ENCODE peak calls at places on chromosomes 3 and 15, in ten cellular contexts. Y, K, D, L, X, M, E, I, S and V are unnamed samples.

GRCh38 chr3:56702487-56703315 is 19.6 kb upstream of the TASOR start:
- DNase-seq in K (peak; percentile 63), X (peak; percentile 34), E (no peak), Y (peak; percentile 56), L (no peak), I (peak; percentile 86), S (no peak), M (peak; percentile 61), D (peak; percentile 64), V (peak; percentile 70)

GRCh38 chr15:44066211-44066827 is 128.8 kb downstream of the FRMD5 start:
- DNase-seq in L (no peak), M (peak; percentile 64), E (no peak), Y (peak; percentile 87), K (peak; percentile 40), I (peak; percentile 87), D (peak; percentile 75), X (no peak), S (no peak), V (peak; percentile 65)

GRCh38 chr15:81157195-81157938 is 23.3 kb downstream of the CFAP161 start:
- DNase-seq in L (no peak), I (no peak), M (no peak), D (no peak), K (no peak), E (no peak), Y (no peak), S (peak; percentile 39), X (no peak), V (no peak)

GRCh38 chr15:59232476-59232875 is 25.8 kb downstream of the LDHAL6B start:
- DNase-seq in E (no peak), K (peak; percentile 96), L (no peak), Y (no peak), S (no peak), I (peak; percentile 77), D (no peak), M (no peak), X (no peak), V (no peak)

GRCh38 chr3:192188218-192188835 is 539.0 kb downstream of the FGF12 start:
- DNase-seq in M (peak; percentile 60), I (peak; percentile 67), E (no peak), X (no peak), Y (peak; percentile 88), K (peak; percentile 34), D (peak; percentile 51), S (peak; percentile 39), L (no peak), V (no peak)

GRCh38 chr3:133988631-133989161 is 41.0 kb downstream of the SLCO2A1 start:
- DNase-seq in X (no peak), I (no peak), Y (peak; percentile 82), L (no peak), S (no peak), E (no peak), K (no peak), D (no peak), M (no peak), V (no peak)

GRCh38 chr3:194267744-194268658 is 83.1 kb downstream of the CPN2 start:
- DNase-seq in D (no peak), Y (peak; percentile 44), M (no peak), S (peak; percentile 87), L (peak; percentile 70), K (peak; percentile 79), I (peak; percentile 95), X (peak; percentile 64), E (peak; percentile 79), V (peak; percentile 57)

GRCh38 chr15:83118291-83118827 is 10.9 kb downstream of the TM6SF1 start:
- DNase-seq in Y (no peak), M (no peak), K (no peak), D (no peak), L (no peak), S (no peak), E (no peak), I (no peak), X (no peak), V (no peak)

GRCh38 chr3:99126291-99126690 is 224.8 kb upstream of the DCBLD2 start:
- DNase-seq in E (no peak), I (peak; percentile 72), X (no peak), D (no peak), S (no peak), M (no peak), Y (no peak), K (peak; percentile 46), L (no peak), V (no peak)

GRCh38 chr3:61565569-61565968 is 4.2 kb downstream of the PTPRG start:
- DNase-seq in X (no peak), L (no peak), I (no peak), S (no peak), E (no peak), M (no peak), Y (no peak), K (peak; percentile 58), D (no peak), V (no peak)

GRCh38 chr3:11118181-11118682 is 36.1 kb upstream of the HRH1 start:
- DNase-seq in E (no peak), Y (no peak), X (no peak), I (peak; percentile 60), K (peak; percentile 91), D (no peak), M (no peak), L (no peak), S (no peak), V (no peak)

GRCh38 chr15:92611995-92612745 is 43.4 kb downstream of the FAM174B start:
- DNase-seq in L (no peak), Y (no peak), E (peak; percentile 47), D (peak; percentile 24), K (no peak), X (no peak), S (no peak), M (no peak), I (peak; percentile 25), V (no peak)
- TF ChIP-seq CTCF in L (no peak), Y (peak; percentile 37), E (no peak), D (peak; percentile 14), K (no peak), X (no peak), S (no peak), M (no peak), I (no peak), V (no peak)

GRCh38 chr3:156675744-156676466 is 1.5 kb downstream of the TIPARP start:
- DNase-seq in I (peak; percentile 90), Y (no peak), K (peak; percentile 86), E (peak; percentile 82), M (peak; percentile 41), X (peak; percentile 14), D (peak; percentile 75), S (peak; percentile 28), L (no peak), V (no peak)

GRCh38 chr3:156674911-156675743 is 737 bp downstream of the TIPARP start:
- DNase-seq in L (peak; percentile 93), X (peak; percentile 64), I (peak; percentile 70), D (peak; percentile 55), Y (peak; percentile 87), K (no peak), E (peak; percentile 83), S (peak; percentile 65), M (peak; percentile 53), V (peak; percentile 76)

GRCh38 chr3:156677536-156677935 is 3.1 kb downstream of the TIPARP start:
- DNase-seq in D (no peak), S (no peak), X (no peak), Y (no peak), K (no peak), E (no peak), L (no peak), I (no peak), M (no peak), V (no peak)

GRCh38 chr3:156677120-156677479 is 2.7 kb downstream of the TIPARP start:
- DNase-seq in I (no peak), E (no peak), L (no peak), K (no peak), Y (no peak), S (no peak), X (no peak), M (no peak), D (no peak), V (no peak)

GRCh38 chr3:156676467-156677119 is 2.2 kb downstream of the TIPARP start:
- DNase-seq in E (no peak), S (no peak), K (no peak), Y (no peak), M (no peak), I (peak; percentile 44), D (peak; percentile 52), X (no peak), L (no peak), V (no peak)
- H3K4me1 ChIP-seq in E (peaks cover 60% of the 10 kb centered on the region), S (peaks cover 4% of the 10 kb centered on the region), K (peaks cover 9% of the 10 kb centered on the region), Y (peaks cover 4% of the 10 kb centered on the region), M (no peaks in the 10 kb centered on the region), I (peaks cover 46% of the 10 kb centered on the region), D (peaks cover 50% of the 10 kb centered on the region), X (peaks cover 8% of the 10 kb centered on the region), L (peaks cover 71% of the 10 kb centered on the region), V (peaks cover 17% of the 10 kb centered on the region)

GRCh38 chr3:69016901-69017300 is 3.4 kb upstream of the EOGT start:
- DNase-seq in X (no peak), E (no peak), I (no peak), M (no peak), L (no peak), D (no peak), Y (no peak), S (no peak), K (no peak), V (no peak)

GRCh38 chr3:69020857-69021256 is 7.4 kb upstream of the EOGT start:
- DNase-seq in I (no peak), M (no peak), K (no peak), Y (no peak), S (no peak), X (no peak), D (no peak), E (no peak), L (no peak), V (no peak)

GRCh38 chr3:69016102-69016501 is 2.6 kb upstream of the EOGT start:
- DNase-seq in Y (no peak), L (no peak), X (no peak), M (no peak), I (no peak), D (no peak), E (no peak), K (no peak), S (no peak), V (no peak)

GRCh38 chr3:69020424-69020823 is 6.9 kb upstream of the EOGT start:
- DNase-seq in L (no peak), K (no peak), I (no peak), X (no peak), Y (no peak), E (no peak), D (no peak), M (no peak), S (no peak), V (no peak)
- TF ChIP-seq CTCF in L (no peak), K (peak; percentile 36), I (peak; percentile 35), X (no peak), Y (peak; percentile 68), E (peak; percentile 6), D (peak; percentile 37), M (no peak), S (no peak), V (no peak)

DNA sequence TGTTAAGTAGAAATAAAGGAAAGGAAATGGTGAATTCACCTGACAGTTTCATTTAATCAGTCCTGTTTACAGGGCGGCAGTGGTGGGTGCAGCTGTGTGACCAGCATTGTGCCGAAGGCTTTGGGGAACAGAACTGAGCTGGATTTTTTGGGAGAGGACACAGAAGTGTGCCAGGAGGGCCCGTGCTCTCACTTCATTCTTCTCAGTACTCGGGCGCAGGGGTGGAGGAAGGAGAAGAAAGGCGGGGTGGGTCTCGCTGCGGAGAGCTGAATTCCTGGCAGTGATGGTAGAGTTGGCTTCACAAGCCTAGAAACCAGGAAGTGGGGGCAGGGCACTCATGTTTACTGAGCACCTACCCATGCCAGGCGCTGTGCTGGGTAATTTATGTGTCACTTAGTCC is 64.6 kb downstream of the CRTC3 start:
- DNase-seq in D (peak; percentile 72), L (peak; percentile 95), I (no peak), K (peak; percentile 45), X (no peak), E (peak; percentile 90), S (peak; percentile 43), M (peak; percentile 67), Y (peak; percentile 54), V (peak; percentile 83)
- H3K4me1 ChIP-seq in D (peaks cover 54% of the 10 kb centered on the region), L (peaks cover 92% of the 10 kb centered on the region), I (no peaks in the 10 kb centered on the region), K (peaks cover 10% of the 10 kb centered on the region), X (peaks cover 27% of the 10 kb centered on the region), E (peaks cover 50% of the 10 kb centered on the region), S (peaks cover 5% of the 10 kb centered on the region), M (no peaks in the 10 kb centered on the region), Y (peaks cover 3% of the 10 kb centered on the region), V (peaks cover 16% of the 10 kb centered on the region)